ENCODE peak calls at places on chromosome 9, in six cellular contexts. One of them, this sample, is unnamed.

GRCh38 chr9:114389612-114390368 is 2.0 kb upstream of the AKNA start:
- DNase-seq in A549: no peak
- DNase-seq in Peyer's patch: peak; percentile 73
- DNase-seq in heart left ventricle: peak; percentile 18
- DNase-seq in CD4-positive, CD25-positive, alpha-beta regulatory T cell: no peak
- DNase-seq in body of pancreas: no peak
- DNase-seq in this sample: no peak

GRCh38 chr9:1460143-1460769 is 410.1 kb downstream of the DMRT2 start:
- DNase-seq in A549: no peak
- DNase-seq in Peyer's patch: no peak
- DNase-seq in heart left ventricle: no peak
- DNase-seq in CD4-positive, CD25-positive, alpha-beta regulatory T cell: no peak
- DNase-seq in body of pancreas: no peak
- DNase-seq in this sample: peak; percentile 16

GRCh38 chr9:16385590-16386578 is 484.6 kb downstream of the BNC2 start:
- DNase-seq in A549: no peak
- DNase-seq in Peyer's patch: no peak
- DNase-seq in heart left ventricle: no peak
- DNase-seq in CD4-positive, CD25-positive, alpha-beta regulatory T cell: no peak
- DNase-seq in body of pancreas: no peak
- DNase-seq in this sample: no peak

GRCh38 chr9:107491081-107492053 is 1.8 kb upstream of the KLF4 start:
- DNase-seq in A549: no peak
- DNase-seq in Peyer's patch: peak; percentile 53
- DNase-seq in heart left ventricle: no peak
- DNase-seq in CD4-positive, CD25-positive, alpha-beta regulatory T cell: no peak
- DNase-seq in body of pancreas: peak; percentile 17
- DNase-seq in this sample: peak; percentile 27

GRCh38 chr9:96048116-96048953 is 172.8 kb downstream of the ERCC6L2 start:
- DNase-seq in A549: no peak
- DNase-seq in Peyer's patch: no peak
- DNase-seq in heart left ventricle: no peak
- DNase-seq in CD4-positive, CD25-positive, alpha-beta regulatory T cell: no peak
- DNase-seq in body of pancreas: peak; percentile 60
- DNase-seq in this sample: peak; percentile 75

GRCh38 chr9:119221281-119221680 is 148.0 kb downstream of the BRINP1 start:
- DNase-seq in A549: no peak
- DNase-seq in Peyer's patch: no peak
- DNase-seq in heart left ventricle: no peak
- DNase-seq in CD4-positive, CD25-positive, alpha-beta regulatory T cell: no peak
- DNase-seq in body of pancreas: no peak
- DNase-seq in this sample: no peak

GRCh38 chr9:124618476-124618875 is 111.3 kb upstream of the NR5A1 start:
- DNase-seq in A549: no peak
- DNase-seq in Peyer's patch: no peak
- DNase-seq in heart left ventricle: no peak
- DNase-seq in CD4-positive, CD25-positive, alpha-beta regulatory T cell: no peak
- DNase-seq in body of pancreas: no peak
- DNase-seq in this sample: no peak

GRCh38 chr9:87675466-87675865 is 50.5 kb upstream of the CTSL start:
- DNase-seq in A549: no peak
- DNase-seq in Peyer's patch: no peak
- DNase-seq in heart left ventricle: no peak
- DNase-seq in CD4-positive, CD25-positive, alpha-beta regulatory T cell: no peak
- DNase-seq in body of pancreas: peak; percentile 56
- DNase-seq in this sample: no peak

GRCh38 chr9:69036319-69036718 is 767 bp downstream of the FXN start:
- DNase-seq in A549: peak; percentile 31
- DNase-seq in Peyer's patch: no peak
- DNase-seq in heart left ventricle: no peak
- DNase-seq in CD4-positive, CD25-positive, alpha-beta regulatory T cell: no peak
- DNase-seq in body of pancreas: peak; percentile 30
- DNase-seq in this sample: peak; percentile 28

GRCh38 chr9:95816716-95817115 is 58.8 kb upstream of the ERCC6L2 start:
- DNase-seq in A549: no peak
- DNase-seq in Peyer's patch: no peak
- DNase-seq in heart left ventricle: no peak
- DNase-seq in CD4-positive, CD25-positive, alpha-beta regulatory T cell: no peak
- DNase-seq in body of pancreas: no peak
- DNase-seq in this sample: no peak

GRCh38 chr9:93117924-93118862 is 15.9 kb downstream of the NINJ1 start:
- DNase-seq in A549: no peak
- DNase-seq in Peyer's patch: peak; percentile 40
- DNase-seq in heart left ventricle: peak; percentile 37
- DNase-seq in CD4-positive, CD25-positive, alpha-beta regulatory T cell: no peak
- DNase-seq in body of pancreas: peak; percentile 4
- DNase-seq in this sample: no peak

GRCh38 chr9:4939118-4939561 is 45.9 kb upstream of the JAK2 start:
- DNase-seq in A549: no peak
- DNase-seq in Peyer's patch: no peak
- DNase-seq in heart left ventricle: no peak
- DNase-seq in CD4-positive, CD25-positive, alpha-beta regulatory T cell: no peak
- DNase-seq in body of pancreas: no peak
- DNase-seq in this sample: no peak

GRCh38 chr9:8766096-8766495 is 966.5 kb upstream of the DMAC1 start:
- DNase-seq in A549: no peak
- DNase-seq in Peyer's patch: no peak
- DNase-seq in heart left ventricle: no peak
- DNase-seq in CD4-positive, CD25-positive, alpha-beta regulatory T cell: no peak
- DNase-seq in body of pancreas: no peak
- DNase-seq in this sample: no peak

GRCh38 chr9:107674937-107675277 is 185.3 kb upstream of the KLF4 start:
- DNase-seq in A549: no peak
- DNase-seq in Peyer's patch: peak; percentile 55
- DNase-seq in heart left ventricle: no peak
- DNase-seq in CD4-positive, CD25-positive, alpha-beta regulatory T cell: no peak
- DNase-seq in body of pancreas: no peak
- DNase-seq in this sample: no peak

GRCh38 chr9:132942541-132943182 is 1.8 kb downstream of the TSC1 start:
- DNase-seq in A549: no peak
- DNase-seq in Peyer's patch: no peak
- DNase-seq in heart left ventricle: no peak
- DNase-seq in CD4-positive, CD25-positive, alpha-beta regulatory T cell: no peak
- DNase-seq in body of pancreas: no peak
- DNase-seq in this sample: no peak

GRCh38 chr9:14406463-14406862 is 92.5 kb upstream of the NFIB start:
- DNase-seq in A549: no peak
- DNase-seq in Peyer's patch: no peak
- DNase-seq in heart left ventricle: no peak
- DNase-seq in CD4-positive, CD25-positive, alpha-beta regulatory T cell: no peak
- DNase-seq in body of pancreas: no peak
- DNase-seq in this sample: no peak

GRCh38 chr9:91086657-91087563 is 274.8 kb downstream of the AUH start:
- DNase-seq in A549: no peak
- DNase-seq in Peyer's patch: no peak
- DNase-seq in heart left ventricle: no peak
- DNase-seq in CD4-positive, CD25-positive, alpha-beta regulatory T cell: no peak
- DNase-seq in body of pancreas: no peak
- DNase-seq in this sample: no peak

GRCh38 chr9:105360344-105360743 is 87.5 kb upstream of the FSD1L start:
- DNase-seq in A549: no peak
- DNase-seq in Peyer's patch: no peak
- DNase-seq in heart left ventricle: no peak
- DNase-seq in CD4-positive, CD25-positive, alpha-beta regulatory T cell: no peak
- DNase-seq in body of pancreas: no peak
- DNase-seq in this sample: peak; percentile 6

DNA sequence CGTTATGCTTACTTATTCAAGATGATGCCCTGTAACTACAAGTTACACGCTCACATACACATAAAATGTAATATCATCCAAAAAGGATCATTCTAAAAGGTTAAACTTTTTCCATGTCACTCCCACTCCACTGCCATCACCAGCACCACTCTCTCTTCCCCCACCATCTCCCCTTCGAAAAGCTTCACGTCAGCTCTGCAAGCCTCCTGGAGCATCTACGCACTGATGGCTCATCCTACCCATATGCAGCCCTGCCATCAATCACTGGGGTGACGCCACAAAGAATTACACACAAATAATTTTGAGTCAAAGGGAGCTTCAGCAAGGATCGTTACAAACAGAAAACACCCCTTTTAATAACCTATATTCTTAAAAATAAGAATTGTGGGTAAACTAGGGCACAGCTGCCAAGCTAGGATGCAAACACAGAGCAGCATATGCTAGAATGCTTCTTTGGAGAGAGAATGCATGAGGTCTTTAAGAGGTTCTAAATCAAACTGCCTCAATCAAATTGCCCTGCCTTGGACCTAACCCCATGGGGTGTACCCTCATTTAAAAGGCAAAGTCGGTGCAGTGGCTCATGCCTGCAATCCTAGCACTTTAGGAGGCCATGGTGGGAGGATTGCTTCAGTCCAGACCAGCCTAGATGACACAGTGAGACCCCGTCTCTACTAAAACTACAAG is 56.1 kb downstream of the SHB start:
- DNase-seq in A549: no peak
- DNase-seq in Peyer's patch: no peak
- DNase-seq in heart left ventricle: no peak
- DNase-seq in CD4-positive, CD25-positive, alpha-beta regulatory T cell: no peak
- DNase-seq in body of pancreas: no peak
- DNase-seq in this sample: no peak
- H3K4me1 ChIP-seq in A549: peaks cover 51% of the 10 kb centered on the region
- H3K4me1 ChIP-seq in Peyer's patch: peaks cover 7% of the 10 kb centered on the region
- H3K4me1 ChIP-seq in heart left ventricle: peaks cover 40% of the 10 kb centered on the region
- H3K4me1 ChIP-seq in CD4-positive, CD25-positive, alpha-beta regulatory T cell: no peaks in the 10 kb centered on the region
- H3K4me1 ChIP-seq in body of pancreas: peaks cover 40% of the 10 kb centered on the region
- H3K4me1 ChIP-seq in this sample: peaks cover 30% of the 10 kb centered on the region

GRCh38 chr9:137670391-137671195 is 51.8 kb downstream of the EHMT1 start:
- DNase-seq in A549: no peak
- DNase-seq in Peyer's patch: peak; percentile 90
- DNase-seq in heart left ventricle: no peak
- DNase-seq in CD4-positive, CD25-positive, alpha-beta regulatory T cell: no peak
- DNase-seq in body of pancreas: peak; percentile 82
- DNase-seq in this sample: peak; percentile 52
- H3K4me1 ChIP-seq in A549: peaks cover 26% of the 10 kb centered on the region
- H3K4me1 ChIP-seq in Peyer's patch: peaks cover 8% of the 10 kb centered on the region
- H3K4me1 ChIP-seq in heart left ventricle: peaks cover 49% of the 10 kb centered on the region
- H3K4me1 ChIP-seq in CD4-positive, CD25-positive, alpha-beta regulatory T cell: peaks cover 15% of the 10 kb centered on the region
- H3K4me1 ChIP-seq in body of pancreas: peaks cover 66% of the 10 kb centered on the region
- H3K4me1 ChIP-seq in this sample: peaks cover 44% of the 10 kb centered on the region

GRCh38 chr9:97562542-97562941 is 61.1 kb downstream of the TMOD1 start:
- DNase-seq in A549: no peak
- DNase-seq in Peyer's patch: no peak
- DNase-seq in heart left ventricle: no peak
- DNase-seq in CD4-positive, CD25-positive, alpha-beta regulatory T cell: no peak
- DNase-seq in body of pancreas: no peak
- DNase-seq in this sample: no peak

GRCh38 chr9:97561501-97561900 is 60.0 kb downstream of the TMOD1 start:
- DNase-seq in A549: no peak
- DNase-seq in Peyer's patch: no peak
- DNase-seq in heart left ventricle: no peak
- DNase-seq in CD4-positive, CD25-positive, alpha-beta regulatory T cell: no peak
- DNase-seq in body of pancreas: no peak
- DNase-seq in this sample: no peak

GRCh38 chr9:97560154-97560553 is 58.7 kb downstream of the TMOD1 start:
- DNase-seq in A549: no peak
- DNase-seq in Peyer's patch: no peak
- DNase-seq in heart left ventricle: no peak
- DNase-seq in CD4-positive, CD25-positive, alpha-beta regulatory T cell: no peak
- DNase-seq in body of pancreas: no peak
- DNase-seq in this sample: no peak

GRCh38 chr9:97559111-97559514 is 57.6 kb downstream of the TMOD1 start:
- DNase-seq in A549: no peak
- DNase-seq in Peyer's patch: no peak
- DNase-seq in heart left ventricle: no peak
- DNase-seq in CD4-positive, CD25-positive, alpha-beta regulatory T cell: no peak
- DNase-seq in body of pancreas: no peak
- DNase-seq in this sample: no peak

DNA sequence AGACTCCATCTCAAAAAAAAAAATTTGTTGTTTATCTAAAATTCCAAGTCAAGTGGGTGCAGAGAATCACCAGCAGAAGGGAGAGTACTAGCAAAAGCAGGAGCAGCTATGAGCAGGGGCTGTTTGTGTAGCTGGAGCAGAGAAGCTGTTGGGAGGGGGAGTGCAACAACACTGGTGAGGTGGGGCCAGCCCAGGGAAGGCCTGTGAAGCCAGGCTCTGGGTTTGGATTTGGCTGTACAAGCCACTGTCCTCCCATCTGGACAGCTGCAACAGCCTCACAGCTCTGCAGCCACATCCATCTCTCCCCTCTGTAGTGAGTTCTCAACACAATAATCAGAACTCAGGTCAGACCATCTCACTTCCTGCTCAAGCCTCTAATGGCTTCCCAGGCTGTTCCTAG is 59.4 kb downstream of the TMOD1 start:
- DNase-seq in A549: no peak
- DNase-seq in Peyer's patch: no peak
- DNase-seq in heart left ventricle: no peak
- DNase-seq in CD4-positive, CD25-positive, alpha-beta regulatory T cell: no peak
- DNase-seq in body of pancreas: no peak
- DNase-seq in this sample: no peak
- H3K4me1 ChIP-seq in A549: peaks cover 11% of the 10 kb centered on the region
- H3K4me1 ChIP-seq in Peyer's patch: no peaks in the 10 kb centered on the region
- H3K4me1 ChIP-seq in heart left ventricle: peaks cover 50% of the 10 kb centered on the region
- H3K4me1 ChIP-seq in CD4-positive, CD25-positive, alpha-beta regulatory T cell: no peaks in the 10 kb centered on the region
- H3K4me1 ChIP-seq in body of pancreas: peaks cover 32% of the 10 kb centered on the region
- H3K4me1 ChIP-seq in this sample: no peaks in the 10 kb centered on the region

DNA sequence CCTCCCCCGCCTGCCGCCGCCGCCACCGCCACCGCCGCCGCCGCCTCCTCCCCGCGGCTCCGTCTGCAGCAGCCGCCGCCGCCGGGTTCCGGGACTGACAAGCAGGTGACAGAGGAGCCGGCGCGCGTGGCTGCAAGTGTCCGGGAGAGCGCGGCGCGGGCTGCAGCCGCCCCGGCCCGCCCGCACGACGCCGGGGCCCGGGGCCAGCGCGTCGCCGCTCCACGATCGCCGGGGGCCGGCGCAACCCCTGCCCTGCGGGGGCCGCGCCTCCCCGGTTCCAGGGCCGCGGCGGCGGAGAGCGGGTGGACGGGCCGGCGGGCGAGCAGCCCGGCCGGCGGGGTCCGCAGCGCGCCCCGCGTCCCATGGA is 343 bp downstream of the LMX1B start:
- DNase-seq in A549: no peak
- DNase-seq in Peyer's patch: no peak
- DNase-seq in heart left ventricle: no peak
- DNase-seq in CD4-positive, CD25-positive, alpha-beta regulatory T cell: no peak
- DNase-seq in body of pancreas: no peak
- DNase-seq in this sample: no peak
- H3K4me1 ChIP-seq in A549: peaks cover 17% of the 10 kb centered on the region
- H3K4me1 ChIP-seq in Peyer's patch: peaks cover 3% of the 10 kb centered on the region
- H3K4me1 ChIP-seq in heart left ventricle: peaks cover 36% of the 10 kb centered on the region
- H3K4me1 ChIP-seq in CD4-positive, CD25-positive, alpha-beta regulatory T cell: peaks cover 36% of the 10 kb centered on the region
- H3K4me1 ChIP-seq in body of pancreas: peaks cover 36% of the 10 kb centered on the region
- H3K4me1 ChIP-seq in this sample: no peaks in the 10 kb centered on the region

GRCh38 chr9:136409557-136410455 is 608 bp downstream of the ENTR1 start:
- DNase-seq in A549: peak; percentile 57
- DNase-seq in Peyer's patch: peak; percentile 67
- DNase-seq in heart left ventricle: peak; percentile 70
- DNase-seq in CD4-positive, CD25-positive, alpha-beta regulatory T cell: peak; percentile 31
- DNase-seq in body of pancreas: peak; percentile 37
- DNase-seq in this sample: peak; percentile 48
- H3K4me1 ChIP-seq in A549: peaks cover 19% of the 10 kb centered on the region
- H3K4me1 ChIP-seq in Peyer's patch: peaks cover 22% of the 10 kb centered on the region
- H3K4me1 ChIP-seq in heart left ventricle: peaks cover 22% of the 10 kb centered on the region
- H3K4me1 ChIP-seq in CD4-positive, CD25-positive, alpha-beta regulatory T cell: peaks cover 38% of the 10 kb centered on the region
- H3K4me1 ChIP-seq in body of pancreas: peaks cover 27% of the 10 kb centered on the region
- H3K4me1 ChIP-seq in this sample: peaks cover 12% of the 10 kb centered on the region